ENCODE peak calls at places on chromosomes 11 and 22, in six cellular contexts. R is WTC11, O is HepG2, H is GM12878, Q is K562, F is H1. D is an unnamed sample.

GRCh38 chr11:114059278-114059983 is at the start of gene ZBTB16:
- DNase-seq in Q (no peak), O (no peak), F (peak), R (peak), H (no peak), D (peak)

GRCh38 chr11:74506823-74507222 is 13.3 kb upstream of the LIPT2 start:
- DNase-seq in H (no peak), Q (no peak), O (no peak), R (no peak), F (no peak), D (no peak)

GRCh38 chr11:29534831-29535230 is 482.0 kb downstream of the KCNA4 start:
- DNase-seq in F (no peak), H (no peak), O (no peak), R (no peak), Q (no peak), D (no peak)

GRCh38 chr22:16960220-16960883 is 47.7 kb downstream of the GAB4 start:
- DNase-seq in H (no peak), R (no peak), F (no peak), O (no peak), Q (peak), D (no peak)

GRCh38 chr11:9121397-9121796 is 30.0 kb upstream of the SCUBE2 start:
- DNase-seq in H (no peak), Q (no peak), F (no peak), O (no peak), R (no peak), D (no peak)

GRCh38 chr11:32429477-32429876 is 5.9 kb downstream of the WT1 start:
- DNase-seq in Q (no peak), F (no peak), O (no peak), R (no peak), H (no peak), D (peak)

GRCh38 chr11:70092959-70093358 is 14.8 kb downstream of the ANO1 start:
- DNase-seq in Q (no peak), H (no peak), F (no peak), O (no peak), R (no peak), D (no peak)

GRCh38 chr22:38872831-38873248 is 824 bp upstream of the CBX6 start:
- DNase-seq in H (no peak), R (peak), Q (peak), O (no peak), F (no peak), D (peak)

GRCh38 chr11:73469401-73469800 is 93.2 kb downstream of the RELT start:
- DNase-seq in Q (no peak), F (no peak), O (no peak), R (no peak), H (no peak), D (no peak)

GRCh38 chr22:19523240-19524169 is 705 bp downstream of the CLDN5 start:
- DNase-seq in O (no peak), R (peak), Q (no peak), F (no peak), H (no peak), D (peak)

GRCh38 chr11:134725211-134725610 is 313.2 kb upstream of the B3GAT1 start:
- DNase-seq in F (no peak), O (no peak), R (no peak), H (no peak), Q (no peak), D (no peak)

GRCh38 chr11:64230985-64231365 is 627 bp downstream of the DNAJC4 start:
- DNase-seq in Q (no peak), R (no peak), F (no peak), O (no peak), H (no peak), D (no peak)

GRCh38 chr11:111918390-111919256 is at the start of gene C11orf52:
- DNase-seq in O (peak), Q (peak), F (peak), R (peak), H (no peak), D (peak)

GRCh38 chr11:24375351-24375750 is 121.5 kb upstream of the LUZP2 start:
- DNase-seq in H (no peak), R (no peak), F (no peak), Q (no peak), O (no peak), D (peak)

GRCh38 chr11:17479284-17480214 is 2.9 kb upstream of the ABCC8 start:
- DNase-seq in H (no peak), O (no peak), R (peak), Q (peak), F (peak), D (peak)

GRCh38 chr11:102552447-102553200 is 22.1 kb upstream of the MMP7 start:
- DNase-seq in F (no peak), Q (no peak), R (no peak), O (peak), H (no peak), D (no peak)

GRCh38 chr11:112437096-112437495 is 176.4 kb upstream of the PLET1 start:
- DNase-seq in H (no peak), Q (no peak), F (no peak), O (no peak), R (no peak), D (peak)

GRCh38 chr11:6505577-6506240 is 8.6 kb downstream of the DNHD1 start:
- DNase-seq in Q (peak), O (peak), R (no peak), H (no peak), F (no peak), D (peak)

GRCh38 chr22:21942939-21943338 is 9.7 kb downstream of the PPM1F start:
- DNase-seq in Q (no peak), F (no peak), H (no peak), R (no peak), O (no peak), D (no peak)

GRCh38 chr11:73157141-73158010 is 15.3 kb upstream of the FCHSD2 start:
- DNase-seq in O (peak), R (no peak), H (no peak), Q (no peak), F (no peak), D (no peak)

GRCh38 chr22:26887456-26887855 is 230.1 kb downstream of the MIAT start:
- DNase-seq in Q (no peak), R (no peak), F (no peak), O (no peak), H (no peak), D (peak)

GRCh38 chr22:45091254-45091854 is 72.4 kb upstream of the NUP50 start:
- DNase-seq in O (no peak), Q (no peak), R (no peak), H (no peak), F (no peak), D (no peak)

GRCh38 chr11:47409440-47410403 is 1.3 kb downstream of the SLC39A13 start:
- DNase-seq in H (no peak), Q (no peak), F (no peak), O (no peak), R (no peak), D (no peak)

GRCh38 chr11:17918049-17918605 is 94.7 kb downstream of the SERGEF start:
- DNase-seq in F (no peak), H (no peak), O (no peak), R (no peak), Q (no peak), D (peak)

GRCh38 chr11:72067676-72068075 is 12.7 kb downstream of the NUMA1 start:
- DNase-seq in Q (no peak), H (no peak), R (no peak), F (no peak), O (no peak), D (no peak)

GRCh38 chr11:123357353-123357989 is 72.6 kb upstream of the GRAMD1B start:
- DNase-seq in R (no peak), F (no peak), O (no peak), Q (no peak), H (no peak), D (peak)

GRCh38 chr22:50074056-50074455 is 11.2 kb downstream of the MLC1 start:
- DNase-seq in Q (no peak), R (no peak), H (no peak), O (no peak), F (no peak), D (peak)

GRCh38 chr11:804599-804964 is 449 bp downstream of the PIDD1 start:
- DNase-seq in H (no peak), R (no peak), Q (no peak), F (no peak), O (no peak), D (no peak)

GRCh38 chr22:50280022-50280707 is 10.0 kb upstream of the MAPK11 start:
- DNase-seq in H (no peak), O (no peak), F (no peak), Q (no peak), R (no peak), D (no peak)

GRCh38 chr11:372809-373715 is 3.8 kb downstream of the B4GALNT4 start:
- DNase-seq in O (no peak), H (no peak), F (no peak), R (no peak), Q (no peak), D (no peak)

GRCh38 chr11:45930031-45930794 is 7.8 kb downstream of the LARGE2 start:
- DNase-seq in O (no peak), Q (no peak), R (no peak), H (peak), F (no peak), D (no peak)

GRCh38 chr11:132848336-132848735 is 684.0 kb downstream of the OPCML start:
- DNase-seq in H (no peak), Q (no peak), F (no peak), O (no peak), R (no peak), D (no peak)

GRCh38 chr11:46315033-46315738 is 32.1 kb upstream of the DGKZ start:
- DNase-seq in F (peak), Q (peak), H (no peak), R (peak), O (peak), D (peak)

GRCh38 chr11:125408281-125408680 is 87.8 kb downstream of the FEZ1 start:
- DNase-seq in H (no peak), Q (no peak), O (no peak), R (no peak), F (no peak), D (no peak)

GRCh38 chr11:125201525-125202121 is 37.1 kb downstream of the PKNOX2 start:
- DNase-seq in Q (no peak), R (no peak), O (peak), F (no peak), H (no peak), D (peak)

GRCh38 chr11:63478896-63479295 is 12.1 kb downstream of the PLAAT5 start:
- DNase-seq in H (peak), F (peak), Q (peak), O (peak), R (peak), D (peak)

GRCh38 chr22:32818446-32819115 is 17.1 kb downstream of the TIMP3 start:
- DNase-seq in H (no peak), R (no peak), Q (no peak), O (no peak), F (no peak), D (no peak)

GRCh38 chr11:27183672-27184457 is 143.2 kb downstream of the BBOX1 start:
- DNase-seq in Q (peak), H (peak), F (no peak), O (peak), R (peak), D (peak)
- TF ChIP-seq CREB1 in Q (no peak), H (no peak), F (no peak), O (no peak), R (no peak), D (no peak)

DNA sequence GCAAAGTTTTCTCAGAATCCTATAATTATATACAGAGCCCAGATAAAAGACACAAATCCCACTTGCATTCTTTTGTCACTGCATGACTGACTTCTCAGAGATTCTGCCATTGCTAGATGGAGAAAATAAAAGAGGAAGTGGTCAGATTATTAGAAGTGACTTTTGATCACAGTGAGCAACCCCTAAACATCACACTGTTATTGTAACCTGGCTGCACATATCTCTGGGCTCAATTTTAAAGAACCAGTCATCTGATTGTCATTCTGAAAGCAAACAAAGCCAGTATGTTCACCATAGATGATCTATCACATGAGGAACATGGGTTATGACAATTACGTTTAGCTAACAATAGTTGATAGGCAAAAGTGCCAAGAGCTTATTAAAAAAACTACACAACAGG is 47.8 kb downstream of the COPB1 start:
- DNase-seq in H (no peak), Q (no peak), R (no peak), O (no peak), F (no peak), D (no peak)
- TF ChIP-seq CREB1 in H (no peak), Q (no peak), R (no peak), O (no peak), F (no peak), D (no peak)

GRCh38 chr11:3986301-3986700 is 108.3 kb upstream of the RRM1 start:
- DNase-seq in F (no peak), O (no peak), R (no peak), H (no peak), Q (no peak), D (no peak)

GRCh38 chr11:3990406-3990805 is 104.2 kb upstream of the RRM1 start:
- DNase-seq in F (no peak), R (no peak), H (no peak), Q (no peak), O (no peak), D (no peak)

GRCh38 chr11:3989251-3989650 is 105.3 kb upstream of the RRM1 start:
- DNase-seq in Q (no peak), H (no peak), O (no peak), R (peak), F (peak), D (peak)

GRCh38 chr11:3992964-3993363 is 101.6 kb upstream of the RRM1 start:
- DNase-seq in O (no peak), F (no peak), H (no peak), Q (no peak), R (no peak), D (no peak)

DNA sequence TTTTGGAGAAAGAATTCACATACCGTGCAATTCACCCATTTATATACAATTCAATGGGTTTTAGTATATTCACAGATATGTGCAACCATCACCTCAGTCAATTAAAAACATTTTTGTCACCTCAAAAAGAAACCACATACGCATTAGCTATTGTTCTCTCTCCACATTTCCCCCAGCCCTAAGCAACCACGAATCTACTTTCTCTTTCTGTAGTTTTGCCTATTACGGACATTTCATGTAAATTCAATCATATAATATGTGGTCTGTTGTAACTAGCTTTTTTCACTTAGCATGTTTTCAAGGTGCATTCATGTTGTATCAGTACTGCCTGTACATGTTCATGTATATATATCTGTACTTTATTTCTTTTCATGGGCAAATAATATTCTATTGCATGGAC is 104.7 kb upstream of the RRM1 start:
- DNase-seq in Q (no peak), F (no peak), O (no peak), H (peak), R (no peak), D (no peak)
- TF ChIP-seq CREB1 in Q (no peak), F (no peak), O (no peak), H (no peak), R (no peak), D (no peak)

DNA sequence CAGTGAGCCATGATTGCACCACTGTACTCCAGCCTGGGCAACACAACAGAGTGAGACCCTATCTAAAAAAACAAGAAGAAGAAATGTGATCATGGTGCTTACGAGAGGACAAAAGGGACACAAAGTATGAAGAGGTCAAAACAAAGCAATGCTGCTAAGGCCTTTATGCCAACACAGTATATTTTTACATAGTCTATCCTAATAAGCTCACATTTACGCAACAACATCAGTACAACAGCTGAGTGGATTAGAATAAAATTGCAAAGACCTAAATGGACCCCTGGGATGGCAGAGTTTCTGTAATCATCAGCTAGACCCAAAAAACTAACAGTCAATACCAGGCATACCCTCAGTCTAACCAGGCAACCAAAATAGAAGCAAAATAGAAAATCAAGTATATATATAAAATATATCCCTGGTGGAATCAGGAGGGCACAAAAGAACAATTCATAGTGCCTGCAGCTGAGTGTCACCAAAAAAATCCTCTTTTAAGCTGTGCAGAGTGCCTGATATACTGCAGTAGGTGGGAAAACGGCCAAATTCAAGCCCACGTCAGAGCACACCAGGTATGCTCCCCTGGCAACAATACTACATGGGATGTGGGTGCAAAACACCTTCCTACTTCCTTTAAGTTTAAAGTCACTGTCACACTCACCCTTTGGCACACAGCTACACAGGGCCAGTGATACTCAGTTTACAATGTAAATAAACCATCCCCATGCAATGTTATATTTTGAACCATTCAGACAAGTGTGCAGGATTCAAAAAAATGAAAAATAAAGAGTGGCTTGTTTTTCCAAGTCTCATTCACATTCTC is 57.8 kb downstream of the RBFOX2 start:
- DNase-seq in Q (no peak), R (no peak), H (no peak), O (no peak), F (no peak), D (no peak)
- TF ChIP-seq CREB1 in Q (no peak), R (no peak), H (no peak), O (no peak), F (no peak), D (no peak)

GRCh38 chr11:36540998-36541397 is 26.8 kb upstream of the RAG1 start:
- DNase-seq in F (peak), O (peak), Q (peak), H (peak), R (peak), D (peak)
- TF ChIP-seq CREB1 in F (no peak), O (no peak), Q (no peak), H (peak), R (no peak), D (no peak)

GRCh38 chr11:127070808-127071207 is 70.2 kb upstream of the KIRREL3 start:
- DNase-seq in H (no peak), Q (no peak), R (no peak), O (no peak), F (no peak), D (no peak)

GRCh38 chr11:127066426-127067090 is 66.0 kb upstream of the KIRREL3 start:
- DNase-seq in R (no peak), Q (no peak), F (no peak), O (no peak), H (no peak), D (no peak)

GRCh38 chr11:127074151-127074761 is 73.7 kb upstream of the KIRREL3 start:
- DNase-seq in O (peak), H (peak), F (peak), R (peak), Q (peak), D (peak)

GRCh38 chr11:127073621-127074020 is 73.1 kb upstream of the KIRREL3 start:
- DNase-seq in O (no peak), R (no peak), F (no peak), Q (no peak), H (no peak), D (no peak)

DNA sequence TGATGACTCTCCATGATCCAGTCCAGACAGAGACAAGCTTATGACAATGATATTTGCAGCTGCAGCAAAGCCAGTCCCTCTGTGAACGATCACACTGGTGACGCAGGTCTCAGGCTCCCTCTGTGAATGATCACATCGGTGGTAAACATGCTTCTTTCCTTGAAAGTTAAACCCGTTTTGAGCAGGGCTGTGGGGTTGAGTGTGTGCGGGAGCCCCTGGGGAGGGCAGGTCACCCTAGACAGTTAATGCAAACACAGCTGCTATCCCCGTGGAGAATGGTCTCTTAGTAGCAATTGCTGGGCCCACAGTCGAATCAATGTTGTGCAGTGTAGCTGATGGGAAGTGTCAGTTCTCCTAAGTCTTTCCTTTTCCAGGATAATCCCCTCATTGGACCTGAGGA is 71.0 kb upstream of the KIRREL3 start:
- DNase-seq in F (no peak), Q (no peak), O (no peak), R (no peak), H (no peak), D (no peak)
- TF ChIP-seq CREB1 in F (no peak), Q (no peak), O (no peak), R (no peak), H (no peak), D (no peak)